ENCODE peak calls at places on chromosomes 2 and 18, in four cellular contexts. K, Q, O and H are unnamed samples.

GRCh38 chr2:201266629-201267028 is 6.3 kb downstream of the CASP8 start:
- DNase-seq in O (no peak), Q (no peak), K (no peak), H (no peak)

GRCh38 chr2:4992226-4992625 is 700.0 kb upstream of the SOX11 start:
- DNase-seq in O (no peak), K (no peak), Q (no peak), H (no peak)

GRCh38 chr2:128536925-128537620 is 218.4 kb upstream of the HS6ST1 start:
- DNase-seq in O (peak), K (no peak), Q (no peak), H (peak)

GRCh38 chr18:35430721-35431441 is 53.7 kb upstream of the ZNF396 start:
- DNase-seq in Q (no peak), O (no peak), K (no peak), H (no peak)

GRCh38 chr2:177245010-177245422 is 19.5 kb downstream of the NFE2L2 start:
- DNase-seq in O (peak), Q (no peak), K (no peak), H (peak)

GRCh38 chr2:239811001-239811798 is 213.9 kb downstream of the NDUFA10 start:
- DNase-seq in Q (no peak), O (no peak), K (no peak), H (peak)

GRCh38 chr18:9218052-9218451 is 81.5 kb downstream of the ANKRD12 start:
- DNase-seq in Q (no peak), O (no peak), K (no peak), H (no peak)

GRCh38 chr2:122530812-122531211 is 775.4 kb downstream of the TSN start:
- DNase-seq in Q (no peak), K (no peak), O (no peak), H (no peak)

GRCh38 chr2:67209107-67209506 is 188.0 kb upstream of the ETAA1 start:
- DNase-seq in K (no peak), O (no peak), Q (no peak), H (no peak)

GRCh38 chr2:43109261-43109743 is 117.1 kb downstream of the ZFP36L2 start:
- DNase-seq in Q (no peak), O (no peak), K (no peak), H (no peak)

GRCh38 chr2:231357048-231357447 is 38.5 kb upstream of the B3GNT7 start:
- DNase-seq in O (no peak), K (no peak), Q (no peak), H (no peak)

GRCh38 chr2:158783923-158784322 is 11.2 kb upstream of the DAPL1 start:
- DNase-seq in Q (no peak), O (no peak), K (no peak), H (no peak)

GRCh38 chr18:34709104-34709503 is 994 bp upstream of the DTNA start:
- DNase-seq in Q (no peak), K (no peak), O (peak), H (peak)

GRCh38 chr18:56641714-56642331 is 3.4 kb upstream of the TXNL1 start:
- DNase-seq in O (no peak), Q (no peak), K (no peak), H (no peak)

GRCh38 chr2:107591541-107591940 is 235.2 kb upstream of the RGPD4 start:
- DNase-seq in K (no peak), O (peak), Q (no peak), H (no peak)

GRCh38 chr2:148900350-148900749 is 25.3 kb downstream of the KIF5C start:
- DNase-seq in K (no peak), Q (no peak), O (no peak), H (no peak)

GRCh38 chr18:56445422-56445821 is 193.0 kb downstream of the TXNL1 start:
- DNase-seq in K (peak), O (no peak), Q (no peak), H (no peak)

GRCh38 chr2:182980115-182980514 is 58.1 kb downstream of the NCKAP1 start:
- DNase-seq in O (peak), K (peak), Q (no peak), H (peak)

GRCh38 chr2:26300234-26300641 is 45.7 kb upstream of the SELENOI start:
- DNase-seq in K (no peak), Q (no peak), O (peak), H (no peak)

GRCh38 chr2:201628545-201628944 is 14.8 kb downstream of the TMEM237 start:
- DNase-seq in K (no peak), O (no peak), Q (no peak), H (no peak)